ENCODE peak calls at places on chromosomes 6 and 20, in eight cellular contexts. I is chondrocyte, G is AG09309, J is cardiac fibroblast, M is pancreas, D is spleen, L is AG10803, P is natural killer cell. W is an unnamed sample.

GRCh38 chr6:149112976-149113375 is 204.5 kb upstream of the TAB2 start:
- DNase-seq in D (no peak), J (no peak), M (no peak), G (no peak), L (no peak), I (no peak), P (no peak), W (no peak)

GRCh38 chr20:23926941-23927872 is 47.7 kb upstream of the CST5 start:
- DNase-seq in J (peak), L (peak), D (no peak), P (no peak), G (peak), M (no peak), I (no peak), W (no peak)

GRCh38 chr6:101146389-101146788 is 247.1 kb upstream of the GRIK2 start:
- DNase-seq in J (peak), G (no peak), D (no peak), I (no peak), L (no peak), M (no peak), P (no peak), W (no peak)

GRCh38 chr20:57346477-57346876 is 4.6 kb upstream of the RAE1 start:
- DNase-seq in L (peak), J (peak), M (peak), G (peak), P (peak), D (peak), I (no peak), W (no peak)

GRCh38 chr20:60428651-60429050 is 470.4 kb downstream of the CDH26 start:
- DNase-seq in J (no peak), G (no peak), P (no peak), L (no peak), I (no peak), M (no peak), D (no peak), W (no peak)

GRCh38 chr6:29941476-29941875 is 856 bp upstream of the HLA-A start:
- DNase-seq in G (no peak), M (no peak), D (no peak), L (peak), I (no peak), P (no peak), J (peak), W (no peak)

GRCh38 chr6:136225496-136225895 is 24.6 kb downstream of the MTFR2 start:
- DNase-seq in I (no peak), G (no peak), M (no peak), J (peak), P (no peak), L (no peak), D (no peak), W (peak)

GRCh38 chr6:126344181-126344580 is 4.3 kb downstream of the CENPW start:
- DNase-seq in L (no peak), I (no peak), J (no peak), D (no peak), G (no peak), M (no peak), P (no peak), W (no peak)

GRCh38 chr6:144104898-144105487 is 9.6 kb upstream of the SF3B5 start:
- DNase-seq in L (peak), J (peak), I (no peak), M (no peak), D (no peak), G (peak), P (no peak), W (no peak)

GRCh38 chr6:42165016-42165415 is 8.1 kb upstream of the GUCA1A start:
- DNase-seq in I (no peak), D (no peak), L (peak), M (no peak), P (no peak), J (peak), G (peak), W (no peak)

GRCh38 chr6:42166444-42167141 is 6.6 kb upstream of the GUCA1A start:
- DNase-seq in I (no peak), J (peak), L (peak), D (no peak), G (no peak), M (no peak), P (peak), W (peak)

GRCh38 chr6:42173101-42173500 is at the start of gene GUCA1A:
- DNase-seq in I (no peak), M (no peak), J (no peak), D (no peak), P (no peak), L (no peak), G (no peak), W (no peak)

GRCh38 chr6:42171813-42172595 is 1.2 kb upstream of the GUCA1A start:
- DNase-seq in J (no peak), L (no peak), P (no peak), M (no peak), D (no peak), G (no peak), I (no peak), W (no peak)

DNA sequence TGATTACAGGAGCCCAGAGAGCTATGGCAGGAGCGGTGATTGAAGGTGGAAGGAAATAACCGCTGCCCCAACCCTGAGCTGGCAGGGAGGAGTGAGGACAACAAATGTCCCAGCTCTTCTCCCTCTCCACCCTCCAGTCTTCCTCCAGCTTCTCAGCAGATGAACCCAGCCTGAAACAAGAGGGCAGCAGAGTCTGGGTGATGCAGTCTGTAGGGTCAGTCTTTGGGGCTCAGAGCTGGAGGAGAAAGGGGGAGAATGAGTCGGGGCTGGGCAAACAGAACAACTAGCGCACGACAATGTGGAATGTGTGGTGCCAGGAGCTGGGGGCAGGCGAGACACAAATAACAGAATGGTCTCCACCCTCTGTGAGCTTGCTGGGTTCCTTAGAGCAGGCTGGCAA is 4.5 kb upstream of the GUCA1A start:
- DNase-seq in J (peak), G (no peak), L (no peak), I (no peak), D (no peak), M (no peak), P (no peak), W (no peak)
- TF ChIP-seq CTCF in J (peak), G (peak), L (peak), I (peak), D (no peak), M (no peak), P (no peak), W (no peak)

DNA sequence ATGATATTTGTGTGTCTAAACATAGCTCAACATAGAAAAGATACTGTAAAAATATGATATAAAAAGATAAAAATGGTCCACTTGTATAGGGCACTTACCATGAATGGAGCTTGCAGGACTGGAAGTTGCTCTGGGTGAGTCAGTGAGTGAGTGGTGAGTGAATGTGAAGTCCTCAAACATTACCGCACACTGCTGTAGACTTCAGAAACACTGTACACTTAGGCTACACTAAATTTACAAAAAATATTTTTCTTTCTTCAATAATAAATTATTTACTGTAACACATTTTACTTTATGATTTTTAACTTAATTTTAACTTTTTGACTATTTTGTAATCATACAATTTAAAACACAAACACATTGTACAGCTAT is 804.9 kb downstream of the KIF16B start:
- DNase-seq in L (no peak), J (no peak), D (no peak), P (no peak), M (no peak), G (no peak), I (no peak), W (no peak)
- TF ChIP-seq CTCF in L (no peak), J (no peak), D (no peak), P (no peak), M (no peak), G (no peak), I (no peak), W (no peak)

GRCh38 chr20:46572790-46573189 is 22.3 kb upstream of the OCSTAMP start:
- DNase-seq in P (no peak), D (no peak), G (no peak), J (no peak), L (no peak), I (no peak), M (no peak), W (peak)

GRCh38 chr20:46573234-46573633 is 22.8 kb upstream of the OCSTAMP start:
- DNase-seq in D (no peak), J (no peak), M (no peak), L (no peak), P (no peak), I (no peak), G (no peak), W (peak)

GRCh38 chr20:46571418-46571817 is 21.0 kb upstream of the OCSTAMP start:
- DNase-seq in P (no peak), D (no peak), L (no peak), G (no peak), M (no peak), J (no peak), I (no peak), W (peak)

GRCh38 chr20:46573788-46574581 is 23.5 kb upstream of the OCSTAMP start:
- DNase-seq in P (no peak), L (no peak), G (no peak), D (no peak), M (no peak), I (no peak), J (no peak), W (no peak)

GRCh38 chr20:46572181-46572580 is 21.7 kb upstream of the OCSTAMP start:
- DNase-seq in D (no peak), J (no peak), L (no peak), M (peak), G (no peak), I (no peak), P (no peak), W (peak)
- TF ChIP-seq CTCF in D (no peak), J (no peak), L (no peak), M (no peak), G (no peak), I (no peak), P (no peak), W (no peak)

DNA sequence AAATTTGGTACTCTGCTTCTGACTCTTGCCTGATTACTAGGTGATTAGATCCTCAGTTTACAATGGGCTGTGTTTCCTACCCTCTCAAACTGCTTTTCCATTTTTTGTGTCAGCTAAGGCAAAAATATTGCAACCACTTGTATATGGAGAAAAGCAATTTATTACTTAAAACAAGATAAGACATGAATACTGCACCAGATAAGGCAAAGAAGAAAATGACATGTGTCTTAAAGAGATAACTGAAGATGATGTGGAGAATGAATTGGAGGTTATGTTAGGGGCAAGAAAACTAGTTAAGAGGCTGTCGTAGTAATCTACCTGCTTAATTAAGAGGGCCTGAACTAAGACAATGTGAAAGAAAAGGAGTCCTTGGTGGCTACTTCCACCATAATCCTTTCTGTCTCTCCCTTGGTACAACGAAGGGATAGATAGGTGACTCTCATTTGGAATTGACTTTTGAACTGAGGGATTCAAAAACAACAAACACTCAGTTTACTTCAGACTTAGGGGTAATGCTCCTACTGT is 16.3 kb upstream of the REV3L start:
- DNase-seq in M (no peak), L (no peak), P (no peak), J (no peak), I (no peak), G (no peak), D (no peak), W (no peak)
- TF ChIP-seq CTCF in M (no peak), L (no peak), P (no peak), J (no peak), I (no peak), G (no peak), D (no peak), W (no peak)

DNA sequence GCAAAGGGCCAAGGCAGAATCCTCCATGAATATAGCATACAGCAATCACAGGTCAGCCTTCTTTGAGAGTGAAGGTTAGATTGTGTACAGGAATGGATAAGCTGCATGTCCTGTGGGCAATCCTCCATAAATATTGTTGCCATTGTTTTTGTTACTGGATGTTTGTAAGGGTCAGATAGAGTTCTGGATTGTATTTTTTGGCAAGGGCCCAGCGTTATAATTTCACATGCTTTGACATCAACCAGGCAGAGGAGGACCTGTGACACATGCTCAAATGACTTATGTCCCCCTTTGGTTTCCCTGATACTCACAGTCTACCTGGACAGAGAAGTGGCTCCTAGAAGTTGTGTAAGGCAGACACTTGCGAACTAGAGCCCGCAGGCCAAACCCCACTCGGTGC is 5.4 kb downstream of the LY86 start:
- DNase-seq in G (no peak), I (no peak), L (no peak), M (no peak), P (no peak), J (no peak), D (no peak), W (no peak)
- TF ChIP-seq CTCF in G (no peak), I (no peak), L (no peak), M (no peak), P (no peak), J (no peak), D (no peak), W (no peak)

GRCh38 chr6:20402181-20403079 is 751 bp downstream of the E2F3 start:
- DNase-seq in I (no peak), P (peak), J (peak), G (no peak), L (peak), D (peak), M (peak), W (peak)

GRCh38 chr6:20401403-20402180 is at the start of gene E2F3:
- DNase-seq in D (peak), M (peak), P (peak), G (peak), L (peak), I (peak), J (peak), W (peak)

GRCh38 chr6:20403080-20403765 is 1.5 kb downstream of the E2F3 start:
- DNase-seq in M (peak), J (peak), G (peak), D (peak), P (peak), L (peak), I (no peak), W (peak)

GRCh38 chr6:20399518-20399917 is 2.2 kb upstream of the E2F3 start:
- DNase-seq in G (no peak), P (no peak), I (no peak), L (no peak), M (no peak), D (no peak), J (no peak), W (no peak)

GRCh38 chr6:20400476-20401402 is 940 bp upstream of the E2F3 start:
- DNase-seq in D (peak), P (no peak), J (peak), I (no peak), G (no peak), M (peak), L (peak), W (no peak)
- TF ChIP-seq CTCF in D (no peak), P (no peak), J (peak), I (peak), G (peak), M (no peak), L (peak), W (peak)

DNA sequence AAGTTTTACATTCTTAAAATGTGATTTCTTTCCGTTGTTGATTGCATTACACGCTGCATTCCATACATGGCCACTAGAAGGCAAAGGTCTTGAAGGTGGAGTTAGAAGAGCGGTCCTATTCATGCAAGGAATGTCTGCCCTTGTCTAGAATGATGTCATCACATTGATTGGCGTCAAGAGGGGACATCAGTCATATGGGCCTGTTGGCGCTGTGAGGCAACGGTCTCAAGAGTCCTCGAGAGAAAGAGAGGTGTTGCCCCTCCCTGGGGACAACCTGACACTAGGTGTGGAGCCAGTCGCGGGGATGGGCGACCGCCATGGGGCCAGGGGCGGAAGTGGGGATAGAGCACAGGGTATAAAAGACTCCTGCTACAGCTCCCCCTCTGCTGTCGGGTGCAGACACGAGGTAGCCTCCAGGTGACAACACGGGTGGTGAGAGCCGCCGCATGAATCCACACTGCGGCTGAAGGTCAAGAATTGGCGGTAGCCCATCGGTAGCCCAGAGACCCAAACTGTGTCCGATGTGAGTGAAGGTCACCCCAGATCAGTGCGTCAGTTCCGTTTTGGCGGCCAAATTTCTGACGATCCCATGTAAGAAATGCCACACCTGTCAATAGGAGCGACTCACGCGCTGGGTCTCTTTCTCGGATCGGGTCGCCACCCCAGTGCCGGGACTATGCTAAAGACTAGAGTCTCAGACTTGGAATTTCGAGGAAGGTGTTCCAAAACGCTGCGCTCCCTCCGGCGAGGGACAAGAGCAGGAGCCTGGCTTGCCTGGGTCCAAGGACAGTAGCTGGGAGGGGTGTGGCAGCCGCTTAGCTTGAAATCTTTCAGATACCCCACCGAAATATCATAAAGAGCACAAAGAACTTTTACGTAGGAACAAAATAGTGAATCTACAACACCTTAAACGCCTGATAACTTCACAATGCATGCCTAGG is 93.2 kb upstream of the ZNF184 start:
- DNase-seq in I (no peak), G (no peak), P (no peak), L (no peak), J (no peak), D (no peak), M (no peak), W (no peak)
- TF ChIP-seq CTCF in I (no peak), G (no peak), P (no peak), L (no peak), J (no peak), D (no peak), M (no peak), W (no peak)

DNA sequence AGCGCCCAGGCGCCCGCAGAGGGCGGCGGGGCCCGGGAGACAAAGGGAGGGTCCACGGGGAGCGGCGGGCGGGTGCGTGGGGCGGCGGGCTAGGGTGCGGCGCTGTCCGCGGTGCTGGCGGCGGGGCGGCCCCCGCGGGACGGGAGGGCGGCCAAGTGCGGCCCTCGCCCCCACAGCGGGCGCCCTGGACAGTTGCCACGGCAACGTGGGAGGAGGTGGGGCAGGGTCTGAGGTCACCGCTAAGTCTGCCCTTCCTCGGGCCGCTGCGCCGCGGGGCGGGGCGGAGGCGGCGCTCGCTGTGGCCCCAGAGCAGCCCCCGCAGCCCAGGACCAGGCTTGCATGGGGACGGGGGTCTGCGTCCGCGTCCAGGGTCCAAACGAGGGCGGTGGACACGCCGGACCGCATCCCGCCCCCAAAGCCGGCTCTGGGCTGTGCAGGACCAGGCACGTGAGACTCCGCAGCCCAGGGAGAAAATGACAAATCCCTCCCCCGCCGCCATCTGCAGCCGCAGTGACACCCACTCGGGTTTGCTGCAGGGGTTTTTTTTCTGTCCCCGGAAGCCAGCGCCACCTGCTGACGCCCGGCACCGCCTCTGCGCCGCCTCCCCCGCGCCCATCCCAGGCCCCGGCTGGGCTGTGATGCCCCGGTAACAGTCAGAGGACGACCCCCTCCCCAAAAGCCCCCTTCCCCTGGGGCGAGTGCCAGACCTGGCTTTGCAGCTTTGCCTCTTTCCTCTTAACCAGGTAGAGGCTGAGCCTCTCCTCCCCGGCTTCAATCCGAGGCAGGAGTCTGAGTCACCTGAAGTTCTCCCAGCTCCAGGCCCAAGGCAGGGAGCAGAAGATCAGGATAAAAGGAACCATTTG is 36.8 kb downstream of the YTHDF1 start:
- DNase-seq in L (no peak), I (no peak), J (peak), M (peak), P (peak), D (peak), G (no peak), W (no peak)
- TF ChIP-seq CTCF in L (peak), I (peak), J (peak), M (no peak), P (peak), D (peak), G (peak), W (no peak)

W was measured in CD14-positive monocyte.